ENCODE peak calls at places on chromosomes 3 and 15, in six cellular contexts. M, U, G, O, P and Q are unnamed samples.

GRCh38 chr3:107264888-107265287 is 112.4 kb upstream of the CCDC54 start:
- DNase-seq in M (no peak), U (no peak), G (no peak), O (no peak), P (no peak), Q (no peak)

GRCh38 chr3:16460886-16461285 is 52.6 kb downstream of the RFTN1 start:
- DNase-seq in M (no peak), U (no peak), G (no peak), O (no peak), P (no peak), Q (no peak)

GRCh38 chr3:17964113-17964512 is 221.7 kb upstream of the TBC1D5 start:
- DNase-seq in M (no peak), U (no peak), G (no peak), O (no peak), P (no peak), Q (no peak)

GRCh38 chr3:123290962-123291361 is 89.2 kb downstream of the SEC22A start:
- DNase-seq in M (no peak), U (no peak), G (no peak), O (no peak), P (no peak), Q (no peak)

GRCh38 chr3:61733000-61733399 is 171.6 kb downstream of the PTPRG start:
- DNase-seq in M (no peak), U (no peak), G (no peak), O (no peak), P (no peak), Q (no peak)

GRCh38 chr3:37909067-37909911 is 47.6 kb downstream of the CTDSPL start:
- DNase-seq in M (peak; percentile 82), U (no peak), G (no peak), O (no peak), P (no peak), Q (no peak)

GRCh38 chr3:158160958-158161357 is 51.1 kb downstream of the RSRC1 start:
- DNase-seq in M (no peak), U (no peak), G (no peak), O (no peak), P (no peak), Q (peak; percentile 16)

GRCh38 chr3:129822679-129823078 is 70.8 kb downstream of the TMCC1 start:
- DNase-seq in M (no peak), U (no peak), G (no peak), O (no peak), P (no peak), Q (no peak)

GRCh38 chr15:51801391-51801835 is 28.0 kb upstream of the TMOD3 start:
- DNase-seq in M (peak; percentile 15), U (no peak), G (no peak), O (no peak), P (no peak), Q (no peak)

GRCh38 chr3:72336821-72337479 is 511.3 kb downstream of the SHQ1 start:
- DNase-seq in M (peak; percentile 10), U (no peak), G (peak; percentile 80), O (no peak), P (no peak), Q (no peak)

GRCh38 chr3:182620715-182621434 is 172.4 kb upstream of the ATP11B start:
- DNase-seq in M (no peak), U (no peak), G (no peak), O (no peak), P (no peak), Q (no peak)

GRCh38 chr3:120622870-120623718 is 27.0 kb downstream of the NDUFB4 start:
- DNase-seq in M (no peak), U (no peak), G (no peak), O (peak; percentile 8), P (no peak), Q (peak; percentile 84)

GRCh38 chr3:65741540-65741939 is 297.2 kb downstream of the MAGI1 start:
- DNase-seq in M (no peak), U (no peak), G (no peak), O (no peak), P (no peak), Q (no peak)

GRCh38 chr3:15267502-15267901 is 61.5 kb downstream of the CAPN7 start:
- DNase-seq in M (no peak), U (no peak), G (no peak), O (no peak), P (no peak), Q (no peak)

GRCh38 chr15:33453761-33454160 is 143.0 kb downstream of the RYR3 start:
- DNase-seq in M (no peak), U (no peak), G (no peak), O (no peak), P (no peak), Q (no peak)

GRCh38 chr15:70892912-70893560 is 410 bp downstream of the LRRC49 start:
- DNase-seq in M (peak; percentile 64), U (no peak), G (no peak), O (no peak), P (no peak), Q (no peak)

GRCh38 chr15:33021806-33022389 is 172.6 kb downstream of the FMN1 start:
- DNase-seq in M (peak; percentile 47), U (no peak), G (no peak), O (no peak), P (no peak), Q (no peak)

GRCh38 chr3:128113817-128114794 is 9.5 kb downstream of the RUVBL1 start:
- DNase-seq in M (no peak), U (no peak), G (no peak), O (no peak), P (no peak), Q (no peak)

GRCh38 chr15:83065431-83065830 is 1.6 kb downstream of the BTBD1 start:
- DNase-seq in M (no peak), U (no peak), G (no peak), O (no peak), P (no peak), Q (no peak)

GRCh38 chr3:6799264-6799915 is 61.5 kb upstream of the GRM7 start:
- DNase-seq in M (peak; percentile 31), U (no peak), G (no peak), O (no peak), P (no peak), Q (no peak)

GRCh38 chr3:50515565-50516047 is 12.2 kb upstream of the CACNA2D2 start:
- DNase-seq in M (no peak), U (no peak), G (no peak), O (no peak), P (no peak), Q (no peak)

GRCh38 chr3:135811597-135811996 is 153.9 kb upstream of the PPP2R3A start:
- DNase-seq in M (no peak), U (no peak), G (no peak), O (no peak), P (no peak), Q (no peak)

GRCh38 chr15:28101983-28102441 is 2.9 kb upstream of the OCA2 start:
- DNase-seq in M (no peak), U (no peak), G (no peak), O (no peak), P (no peak), Q (no peak)

GRCh38 chr3:23992051-23992628 is 47.1 kb downstream of the NR1D2 start:
- DNase-seq in M (no peak), U (no peak), G (no peak), O (no peak), P (no peak), Q (no peak)